ENCODE peak calls at places on chromosomes 16 and 17, in ten cellular contexts. H, Y, M, J, S, N, W, G, F and C are unnamed samples.

GRCh38 chr17:49610883-49611584 is 35.4 kb downstream of the NXPH3 start:
- DNase-seq in J (no peak), M (no peak), N (peak), H (no peak), Y (no peak), S (no peak), G (no peak), F (no peak), W (no peak), C (no peak)

GRCh38 chr17:60573139-60573975 is 26.6 kb upstream of the PPM1D start:
- DNase-seq in J (no peak), W (no peak), N (no peak), M (no peak), G (no peak), H (no peak), F (no peak), S (no peak), Y (no peak), C (no peak)

GRCh38 chr17:39485555-39485954 is 24.3 kb downstream of the CDK12 start:
- DNase-seq in S (no peak), F (no peak), H (no peak), Y (no peak), J (no peak), N (no peak), G (no peak), M (no peak), W (no peak), C (no peak)

GRCh38 chr17:58758890-58759289 is 3.2 kb downstream of the PPM1E start:
- DNase-seq in G (no peak), M (no peak), Y (no peak), F (no peak), S (no peak), J (no peak), W (no peak), N (no peak), H (no peak), C (no peak)

GRCh38 chr17:78883090-78883532 is 19.9 kb downstream of the CEP295NL start:
- DNase-seq in W (no peak), S (no peak), G (no peak), M (no peak), J (no peak), N (no peak), H (no peak), F (no peak), Y (peak), C (peak)

GRCh38 chr17:31511176-31511540 is 119.7 kb downstream of the RAB11FIP4 start:
- DNase-seq in W (no peak), G (no peak), Y (no peak), J (no peak), H (no peak), S (no peak), F (no peak), N (peak), M (peak), C (no peak)

GRCh38 chr16:67016143-67016542 is 12.8 kb upstream of the CBFB start:
- DNase-seq in Y (peak), M (no peak), S (no peak), J (no peak), G (no peak), F (no peak), H (no peak), N (peak), W (no peak), C (no peak)

GRCh38 chr16:70437017-70437581 is 1.8 kb downstream of the ST3GAL2 start:
- DNase-seq in N (no peak), H (no peak), G (no peak), J (no peak), Y (no peak), F (no peak), W (no peak), S (no peak), M (no peak), C (no peak)

GRCh38 chr17:61467416-61468262 is 15.4 kb downstream of the TBX4 start:
- DNase-seq in Y (peak), J (no peak), M (no peak), S (peak), H (peak), N (no peak), W (no peak), G (no peak), F (no peak), C (peak)

GRCh38 chr17:78426293-78426879 is 47.9 kb downstream of the PGS1 start:
- DNase-seq in H (no peak), Y (no peak), S (no peak), J (no peak), G (no peak), N (no peak), M (no peak), F (no peak), W (no peak), C (no peak)

GRCh38 chr17:47607481-47607880 is 42.2 kb upstream of the KPNB1 start:
- DNase-seq in G (no peak), J (no peak), N (no peak), F (no peak), S (no peak), Y (no peak), M (no peak), W (no peak), H (no peak), C (no peak)

GRCh38 chr16:705748-706188 is at the start of gene FBXL16:
- DNase-seq in F (peak), N (no peak), J (no peak), G (no peak), S (no peak), H (no peak), W (no peak), Y (no peak), M (peak), C (no peak)

GRCh38 chr16:86243571-86244154 is 266.7 kb upstream of the FOXF1 start:
- DNase-seq in J (no peak), S (no peak), W (no peak), G (no peak), Y (no peak), F (no peak), H (no peak), N (no peak), M (no peak), C (no peak)

GRCh38 chr16:10098991-10099390 is 83.2 kb downstream of the GRIN2A start:
- DNase-seq in Y (no peak), J (no peak), N (no peak), M (no peak), S (no peak), H (no peak), W (no peak), G (no peak), F (no peak), C (no peak)

GRCh38 chr17:27157898-27158297 is 136.0 kb upstream of the WSB1 start:
- DNase-seq in W (no peak), H (no peak), M (no peak), Y (no peak), S (no peak), N (no peak), J (no peak), F (no peak), G (no peak), C (no peak)

GRCh38 chr16:75112281-75113045 is 4.1 kb downstream of the LDHD start:
- DNase-seq in Y (no peak), J (no peak), F (no peak), H (no peak), M (no peak), G (no peak), S (no peak), W (no peak), N (no peak), C (no peak)

GRCh38 chr17:44402564-44403172 is 13.2 kb upstream of the ITGA2B start:
- DNase-seq in H (no peak), N (no peak), F (no peak), Y (no peak), G (no peak), W (no peak), S (no peak), J (peak), M (no peak), C (no peak)

GRCh38 chr16:73572135-73572534 is 524.2 kb upstream of the ZFHX3 start:
- DNase-seq in Y (no peak), N (peak), H (no peak), W (no peak), M (no peak), F (no peak), S (peak), G (no peak), J (no peak), C (no peak)

GRCh38 chr16:89346869-89347268 is 129.4 kb downstream of the ZNF778 start:
- DNase-seq in S (peak), F (no peak), Y (no peak), M (no peak), J (no peak), W (no peak), G (no peak), H (no peak), N (no peak), C (no peak)

GRCh38 chr16:72536673-72537435 is 364.9 kb upstream of the PMFBP1 start:
- DNase-seq in N (no peak), H (no peak), M (no peak), W (no peak), S (no peak), Y (no peak), F (no peak), J (no peak), G (no peak), C (no peak)

GRCh38 chr16:4477966-4478365 is 1.8 kb downstream of the HMOX2 start:
- DNase-seq in W (no peak), G (no peak), N (no peak), H (no peak), J (peak), F (peak), M (no peak), Y (no peak), S (no peak), C (no peak)

GRCh38 chr16:78363843-78364242 is 264.4 kb downstream of the WWOX start:
- DNase-seq in J (no peak), G (no peak), Y (no peak), W (no peak), S (no peak), F (no peak), H (no peak), N (no peak), M (no peak), C (no peak)

GRCh38 chr17:57370051-57370581 is 113.8 kb downstream of the MSI2 start:
- DNase-seq in M (peak), J (no peak), W (no peak), H (no peak), G (no peak), F (no peak), S (no peak), N (no peak), Y (no peak), C (peak)

GRCh38 chr17:50352072-50352692 is 6.3 kb downstream of the XYLT2 start:
- DNase-seq in N (no peak), F (no peak), Y (no peak), M (no peak), S (peak), J (no peak), H (no peak), W (no peak), G (no peak), C (no peak)

GRCh38 chr17:82874011-82874835 is 34.4 kb upstream of the ZNF750 start:
- DNase-seq in J (no peak), S (peak), M (no peak), G (no peak), W (no peak), Y (no peak), F (no peak), H (no peak), N (no peak), C (no peak)

GRCh38 chr17:37671813-37672544 is 28.7 kb upstream of the DDX52 start:
- DNase-seq in S (no peak), M (no peak), Y (no peak), N (no peak), G (no peak), F (no peak), J (no peak), H (no peak), W (no peak), C (no peak)

GRCh38 chr16:85007815-85008214 is 3.5 kb downstream of the ZDHHC7 start:
- DNase-seq in M (no peak), S (no peak), Y (no peak), J (no peak), N (no peak), G (no peak), H (no peak), F (no peak), W (no peak), C (no peak)

GRCh38 chr16:26433807-26434206 is 632.9 kb upstream of the C16orf82 start:
- DNase-seq in H (no peak), W (no peak), Y (no peak), F (no peak), G (no peak), N (no peak), J (no peak), S (no peak), M (no peak), C (no peak)

GRCh38 chr17:41404024-41404651 is 6.7 kb upstream of the KRT31 start:
- DNase-seq in H (no peak), J (peak), S (no peak), Y (no peak), G (no peak), F (no peak), W (no peak), M (peak), N (no peak), C (peak)

GRCh38 chr17:29933379-29933778 is 3.4 kb upstream of the SSH2 start:
- DNase-seq in S (no peak), F (no peak), W (no peak), H (no peak), Y (no peak), G (no peak), J (no peak), M (peak), N (no peak), C (no peak)

GRCh38 chr16:3879258-3879886 is 1.1 kb downstream of the CREBBP start:
- DNase-seq in F (no peak), Y (peak), H (no peak), J (peak), M (no peak), W (peak), S (no peak), N (peak), G (no peak), C (no peak)

GRCh38 chr17:50283246-50283645 is 9.0 kb downstream of the TMEM92 start:
- DNase-seq in F (no peak), H (no peak), J (peak), Y (no peak), W (no peak), M (no peak), S (no peak), N (no peak), G (no peak), C (no peak)

GRCh38 chr16:50166511-50167500 is 13.7 kb downstream of the TENT4B start:
- DNase-seq in H (no peak), M (no peak), Y (no peak), J (peak), S (no peak), F (no peak), N (no peak), W (no peak), G (no peak), C (no peak)

GRCh38 chr17:42519546-42520444 is 16.2 kb upstream of the NAGLU start:
- DNase-seq in M (no peak), F (no peak), J (no peak), H (peak), N (peak), G (no peak), W (no peak), S (peak), Y (peak), C (peak)

GRCh38 chr16:66503030-66503429 is 46.9 kb downstream of the TK2 start:
- DNase-seq in F (no peak), M (no peak), N (no peak), S (no peak), Y (peak), G (no peak), W (no peak), H (no peak), J (no peak), C (no peak)

GRCh38 chr17:17849147-17849820 is 12.5 kb upstream of the SREBF1 start:
- DNase-seq in N (no peak), H (no peak), Y (peak), J (peak), S (no peak), G (peak), M (no peak), W (peak), F (peak), C (no peak)

GRCh38 chr17:12743046-12743445 is 46.3 kb upstream of the ARHGAP44 start:
- DNase-seq in H (no peak), M (no peak), Y (no peak), N (no peak), F (no peak), J (no peak), G (no peak), S (peak), W (no peak), C (no peak)

GRCh38 chr16:67666032-67666537 is 465 bp downstream of the ENKD1 start:
- DNase-seq in F (no peak), Y (no peak), W (no peak), S (no peak), G (no peak), N (peak), H (peak), M (no peak), J (peak), C (no peak)